ENCODE peak calls at places on chromosome 16, in eight cellular contexts. N is NCI-H1105 treated with DMSO at 0.1 percent for 48 hours; H is NCI-H510A treated with DMSO at 0.1 percent for 48 hours; B is body of pancreas; O is SK-N-DZ; T is NCI-H2029; Q is activated naive CD4-positive, alpha-beta T cell treated with Interleukin-2 at 50 U/mL for 16 hours; W is NCI-H524. R is an unnamed sample.

GRCh38 chr16:67147437-67148140 is 3.2 kb downstream of the B3GNT9 start:
- DNase-seq in H (no peak), N (no peak), W (no peak), T (no peak), B (no peak), O (no peak), Q (no peak), R (no peak)

GRCh38 chr16:22316411-22316811 is 19.2 kb downstream of the POLR3E start:
- DNase-seq in Q (no peak), W (no peak), T (no peak), H (no peak), B (peak; percentile 13), O (no peak), N (no peak), R (no peak)

GRCh38 chr16:8959921-8960787 is 3.6 kb downstream of the USP7 start:
- DNase-seq in W (peak; percentile 37), N (no peak), H (no peak), T (no peak), B (no peak), Q (no peak), O (peak; percentile 24), R (no peak)

GRCh38 chr16:49636608-49637007 is 219.3 kb downstream of the ZNF423 start:
- DNase-seq in T (no peak), H (no peak), W (no peak), O (no peak), B (no peak), Q (no peak), N (no peak), R (no peak)

GRCh38 chr16:70161350-70161749 is 12.2 kb upstream of the CLEC18C start:
- DNase-seq in B (no peak), W (no peak), Q (no peak), O (no peak), N (no peak), H (no peak), T (no peak), R (no peak)

GRCh38 chr16:17367932-17368331 is 102.8 kb downstream of the XYLT1 start:
- DNase-seq in N (no peak), T (no peak), H (peak; percentile 55), Q (no peak), W (no peak), B (no peak), O (peak; percentile 29), R (peak; percentile 50)

GRCh38 chr16:85424260-85425060 is 188.7 kb upstream of the GSE1 start:
- DNase-seq in Q (no peak), N (peak; percentile 63), T (no peak), B (peak; percentile 15), H (no peak), W (peak; percentile 97), O (no peak), R (no peak)

GRCh38 chr16:7025616-7026190 is 306.9 kb upstream of the RBFOX1 start:
- DNase-seq in T (peak; percentile 4), Q (no peak), H (peak; percentile 11), O (peak; percentile 88), W (peak; percentile 51), B (peak; percentile 65), N (peak; percentile 5), R (peak; percentile 0)

GRCh38 chr16:64180136-64180900 is 941.5 kb downstream of the CDH11 start:
- DNase-seq in O (no peak), H (no peak), W (no peak), N (no peak), T (no peak), B (no peak), Q (no peak), R (peak; percentile 11)

GRCh38 chr16:88464447-88465318 is 11.6 kb downstream of the ZFPM1 start:
- DNase-seq in H (no peak), T (no peak), N (no peak), B (no peak), W (no peak), Q (no peak), O (peak; percentile 82), R (peak; percentile 98)

GRCh38 chr16:56451753-56452689 is 667 bp downstream of the OGFOD1 start:
- DNase-seq in H (peak; percentile 37), T (peak; percentile 12), O (peak; percentile 31), N (peak; percentile 41), Q (peak; percentile 10), W (peak; percentile 68), B (peak; percentile 53), R (peak; percentile 32)

GRCh38 chr16:50547944-50548658 is at the start of gene NKD1:
- DNase-seq in N (peak; percentile 74), T (no peak), O (peak; percentile 53), W (peak; percentile 64), B (peak; percentile 78), Q (peak; percentile 68), H (peak; percentile 70), R (peak; percentile 10)

GRCh38 chr16:81739503-81739902 is 39.6 kb upstream of the PLCG2 start:
- DNase-seq in N (no peak), H (no peak), Q (no peak), W (no peak), T (no peak), B (no peak), O (no peak), R (no peak)